ENCODE peak calls at places on chromosomes 5 and 9, in eight cellular contexts. D, H, B, A, X, I, S and V are unnamed samples.

GRCh38 chr5:39080597-39081204 is 6.5 kb upstream of the RICTOR start:
- DNase-seq in H (peak), D (no peak), X (no peak), B (no peak), I (peak), S (peak), A (no peak), V (no peak)

GRCh38 chr5:154627711-154628678 is 127.2 kb upstream of the LARP1 start:
- DNase-seq in H (peak), S (peak), D (no peak), X (no peak), A (no peak), I (no peak), B (no peak), V (no peak)

GRCh38 chr9:137582286-137582860 is 3.6 kb upstream of the DPH7 start:
- DNase-seq in B (no peak), S (peak), A (no peak), I (no peak), D (no peak), X (no peak), H (peak), V (no peak)

GRCh38 chr5:72525816-72526215 is 18.6 kb upstream of the ZNF366 start:
- DNase-seq in S (peak), I (no peak), B (no peak), H (peak), A (no peak), X (no peak), D (no peak), V (no peak)

GRCh38 chr5:98201006-98201620 is 572.4 kb upstream of the RGMB start:
- DNase-seq in I (no peak), D (no peak), X (no peak), B (no peak), H (no peak), A (no peak), S (no peak), V (no peak)

GRCh38 chr9:128575921-128576320 is 23.5 kb downstream of the SPTAN1 start:
- DNase-seq in I (no peak), X (no peak), H (peak), A (no peak), S (peak), B (no peak), D (no peak), V (no peak)

GRCh38 chr5:149940941-149941644 is 3.5 kb downstream of the PDE6A start:
- DNase-seq in X (no peak), B (no peak), S (no peak), D (no peak), H (no peak), A (no peak), I (no peak), V (no peak)

GRCh38 chr5:42612997-42613396 is 143.6 kb upstream of the CCDC152 start:
- DNase-seq in I (no peak), X (no peak), A (no peak), D (no peak), S (no peak), H (peak), B (no peak), V (no peak)

GRCh38 chr5:155008669-155009068 is 4.9 kb upstream of the KIF4B start:
- DNase-seq in A (no peak), B (no peak), S (no peak), D (no peak), I (no peak), H (peak), X (no peak), V (no peak)

GRCh38 chr9:107612136-107612535 is 122.6 kb upstream of the KLF4 start:
- DNase-seq in A (no peak), I (no peak), X (no peak), H (peak), S (no peak), B (no peak), D (no peak), V (no peak)

GRCh38 chr5:173328896-173329369 is 719 bp upstream of the STC2 start:
- DNase-seq in S (peak), X (no peak), B (no peak), I (no peak), A (no peak), D (no peak), H (peak), V (no peak)

GRCh38 chr5:135441256-135441915 is 5.8 kb downstream of the DCANP1 start:
- DNase-seq in S (no peak), I (no peak), A (no peak), D (no peak), B (no peak), H (no peak), X (no peak), V (peak)

GRCh38 chr5:124963236-124963929 is 216.9 kb upstream of the ZNF608 start:
- DNase-seq in I (peak), B (no peak), D (no peak), S (peak), A (no peak), X (no peak), H (peak), V (no peak)